ENCODE peak calls at places on chromosomes 12 and 14, in ten cellular contexts. A is stomach, X is nephron progenitor cell, K is fibroblast of lung, L is H9, C is fibroblast of pulmonary artery, B is astrocyte of the cerebellum, P is tibial artery, Z is hepatocyte, M is gastrocnemius medialis. D is an unnamed sample.

GRCh38 chr12:26798013-26798412 is 35.0 kb downstream of the ITPR2 start:
- DNase-seq in C (peak; percentile 45), P (no peak), Z (no peak), L (no peak), A (no peak), M (no peak), X (peak; percentile 6), K (peak; percentile 75), B (no peak), D (no peak)

GRCh38 chr12:88752183-88752582 is 171.9 kb upstream of the KITLG start:
- DNase-seq in L (no peak), K (no peak), C (no peak), B (no peak), Z (peak; percentile 11), P (no peak), X (no peak), M (no peak), A (no peak), D (no peak)

GRCh38 chr12:18643673-18644072 is 94.1 kb downstream of the PLCZ1 start:
- DNase-seq in A (no peak), M (no peak), B (no peak), L (no peak), K (peak; percentile 74), P (no peak), Z (peak; percentile 13), C (peak; percentile 79), X (no peak), D (no peak)

GRCh38 chr12:113893221-113893620 is 72.9 kb downstream of the RBM19 start:
- DNase-seq in Z (no peak), L (no peak), P (no peak), X (no peak), C (no peak), M (no peak), K (no peak), A (no peak), B (no peak), D (no peak)

GRCh38 chr14:89701079-89702043 is 253.2 kb downstream of the EFCAB11 start:
- DNase-seq in L (peak; percentile 90), K (peak; percentile 65), A (peak; percentile 90), C (peak; percentile 71), P (peak; percentile 86), X (peak; percentile 89), B (peak; percentile 6), M (peak; percentile 78), Z (peak; percentile 93), D (peak; percentile 81)

GRCh38 chr12:81896771-81897170 is 137.6 kb upstream of the PPFIA2 start:
- DNase-seq in Z (peak; percentile 26), X (no peak), L (peak; percentile 36), P (no peak), C (no peak), A (no peak), M (no peak), B (no peak), K (peak; percentile 14), D (no peak)

GRCh38 chr12:122137229-122137628 is 36.8 kb downstream of the IL31 start:
- DNase-seq in L (peak; percentile 88), P (no peak), X (peak; percentile 48), M (no peak), C (no peak), Z (no peak), A (no peak), K (no peak), B (no peak), D (no peak)

GRCh38 chr14:104445832-104446381 is 133.7 kb upstream of the C14orf180 start:
- DNase-seq in B (no peak), P (peak; percentile 19), X (no peak), L (peak; percentile 21), K (no peak), Z (no peak), M (no peak), A (peak; percentile 8), C (no peak), D (no peak)

GRCh38 chr12:9971158-9971557 is at the start of gene CLEC12A:
- DNase-seq in P (no peak), Z (no peak), K (no peak), A (no peak), B (no peak), X (no peak), C (no peak), L (no peak), M (no peak), D (no peak)

GRCh38 chr12:14723763-14724162 is 27.4 kb upstream of the GUCY2C start:
- DNase-seq in M (no peak), L (peak; percentile 73), P (peak; percentile 70), X (no peak), A (peak; percentile 65), Z (peak; percentile 58), B (peak; percentile 2), K (peak; percentile 32), C (peak; percentile 76), D (no peak)
- TF ChIP-seq CTCF in M (no peak), L (peak; percentile 86), P (peak; percentile 58), X (no peak), A (no peak), Z (peak; percentile 59), B (peak; percentile 38), K (peak; percentile 74), C (peak; percentile 78), D (peak; percentile 25)

GRCh38 chr12:59444932-59445331 is 150.9 kb upstream of the SLC16A7 start:
- DNase-seq in C (peak; percentile 33), P (no peak), B (no peak), K (peak; percentile 14), A (no peak), M (no peak), L (no peak), X (no peak), Z (no peak), D (no peak)
- TF ChIP-seq CTCF in C (peak; percentile 19), P (no peak), B (peak; percentile 26), K (peak; percentile 36), A (no peak), M (no peak), L (peak; percentile 46), X (no peak), Z (peak; percentile 7), D (no peak)

GRCh38 chr14:45946251-45946650 is 693.2 kb upstream of the MIS18BP1 start:
- DNase-seq in P (no peak), A (no peak), X (no peak), C (no peak), B (no peak), L (no peak), Z (no peak), M (no peak), K (no peak), D (no peak)

GRCh38 chr14:45939572-45939971 is 686.6 kb upstream of the MIS18BP1 start:
- DNase-seq in X (no peak), K (no peak), M (no peak), A (no peak), L (no peak), Z (no peak), P (no peak), B (no peak), C (no peak), D (no peak)

DNA sequence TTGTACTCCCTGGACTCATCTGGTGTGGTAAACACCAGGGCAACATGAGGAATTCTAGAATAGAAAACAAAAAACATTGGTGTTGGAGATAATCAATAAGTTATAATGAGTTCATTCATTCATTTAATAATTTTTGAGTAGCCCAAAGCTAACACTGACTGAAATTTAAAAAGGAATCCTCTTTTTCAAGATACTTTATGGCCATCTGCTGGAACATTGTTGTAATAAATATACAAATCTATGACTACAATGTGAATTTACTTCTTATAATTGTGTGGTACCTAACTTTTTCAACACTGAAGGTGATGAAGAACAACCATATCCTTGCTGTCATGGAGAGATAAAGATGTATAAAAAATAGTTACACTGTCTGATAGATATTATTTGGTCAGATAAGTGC is 687.3 kb upstream of the MIS18BP1 start:
- DNase-seq in Z (no peak), P (no peak), X (no peak), B (no peak), L (no peak), A (no peak), M (no peak), K (no peak), C (no peak), D (no peak)
- TF ChIP-seq CTCF in Z (no peak), P (no peak), X (no peak), B (no peak), L (no peak), A (no peak), M (no peak), K (no peak), C (no peak), D (no peak)

GRCh38 chr14:33432407-33433023 is 493.8 kb downstream of the NPAS3 start:
- DNase-seq in C (peak; percentile 69), Z (peak; percentile 30), K (peak; percentile 42), L (no peak), A (no peak), P (no peak), B (peak; percentile 42), X (no peak), M (no peak), D (no peak)
- TF ChIP-seq CTCF in C (peak; percentile 67), Z (peak; percentile 69), K (no peak), L (peak; percentile 42), A (no peak), P (no peak), B (peak; percentile 61), X (peak; percentile 11), M (no peak), D (no peak)

GRCh38 chr12:132478845-132479244 is 11.1 kb upstream of the FBRSL1 start:
- DNase-seq in B (no peak), L (no peak), M (no peak), P (no peak), C (no peak), A (no peak), K (no peak), X (no peak), Z (no peak), D (no peak)
- TF ChIP-seq CTCF in B (no peak), L (peak; percentile 36), M (no peak), P (no peak), C (peak; percentile 11), A (no peak), K (no peak), X (no peak), Z (no peak), D (no peak)

GRCh38 chr12:6384499-6385436 is 806 bp downstream of the LTBR start:
- DNase-seq in M (no peak), L (peak; percentile 43), K (no peak), A (no peak), Z (peak; percentile 5), X (no peak), P (no peak), B (no peak), C (no peak), D (no peak)
- TF ChIP-seq CTCF in M (no peak), L (no peak), K (no peak), A (no peak), Z (no peak), X (no peak), P (no peak), B (no peak), C (no peak), D (no peak)